ENCODE peak calls at places on chromosomes 7 and 10, in five cellular contexts. One of them, this sample, is unnamed.

GRCh38 chr10:24132741-24133140 is 76.2 kb upstream of the KIAA1217 start:
- DNase-seq in astrocyte: peak; percentile 17
- DNase-seq in transverse colon: no peak
- DNase-seq in mucosa of descending colon: no peak
- DNase-seq in RWPE2: no peak
- DNase-seq in this sample: no peak

GRCh38 chr10:110002801-110003523 is 4.8 kb upstream of the ADD3 start:
- DNase-seq in astrocyte: no peak
- DNase-seq in transverse colon: peak; percentile 43
- DNase-seq in mucosa of descending colon: no peak
- DNase-seq in RWPE2: no peak
- DNase-seq in this sample: no peak

GRCh38 chr7:139827042-139827441 is 2.0 kb upstream of the TBXAS1 start:
- DNase-seq in astrocyte: no peak
- DNase-seq in transverse colon: no peak
- DNase-seq in mucosa of descending colon: no peak
- DNase-seq in RWPE2: no peak
- DNase-seq in this sample: no peak

GRCh38 chr10:108787932-108788331 is 1135.4 kb downstream of the XPNPEP1 start:
- DNase-seq in astrocyte: peak; percentile 62
- DNase-seq in transverse colon: no peak
- DNase-seq in mucosa of descending colon: no peak
- DNase-seq in RWPE2: no peak
- DNase-seq in this sample: no peak

GRCh38 chr7:124780056-124780455 is 14.5 kb upstream of the GPR37 start:
- DNase-seq in astrocyte: no peak
- DNase-seq in transverse colon: no peak
- DNase-seq in mucosa of descending colon: no peak
- DNase-seq in RWPE2: no peak
- DNase-seq in this sample: no peak

GRCh38 chr10:116211682-116212081 is 61.3 kb downstream of the GFRA1 start:
- DNase-seq in astrocyte: peak; percentile 90
- DNase-seq in transverse colon: no peak
- DNase-seq in mucosa of descending colon: no peak
- DNase-seq in RWPE2: no peak
- DNase-seq in this sample: no peak

GRCh38 chr7:17044868-17045267 is 163.1 kb upstream of the AGR3 start:
- DNase-seq in astrocyte: no peak
- DNase-seq in transverse colon: no peak
- DNase-seq in mucosa of descending colon: no peak
- DNase-seq in RWPE2: no peak
- DNase-seq in this sample: no peak

GRCh38 chr10:98312349-98312748 is 44.4 kb upstream of the LOXL4 start:
- DNase-seq in astrocyte: peak; percentile 20
- DNase-seq in transverse colon: no peak
- DNase-seq in mucosa of descending colon: no peak
- DNase-seq in RWPE2: no peak
- DNase-seq in this sample: no peak

GRCh38 chr7:113008755-113009154 is 77.9 kb downstream of the GPR85 start:
- DNase-seq in astrocyte: no peak
- DNase-seq in transverse colon: no peak
- DNase-seq in mucosa of descending colon: no peak
- DNase-seq in RWPE2: no peak
- DNase-seq in this sample: no peak

GRCh38 chr10:34637419-34637911 is 177.6 kb downstream of the PARD3 start:
- DNase-seq in astrocyte: peak; percentile 14
- DNase-seq in transverse colon: peak; percentile 69
- DNase-seq in mucosa of descending colon: peak; percentile 73
- DNase-seq in RWPE2: no peak
- DNase-seq in this sample: peak; percentile 37

GRCh38 chr7:140610204-140611165 is 30.1 kb downstream of the DENND2A start:
- DNase-seq in astrocyte: no peak
- DNase-seq in transverse colon: no peak
- DNase-seq in mucosa of descending colon: no peak
- DNase-seq in RWPE2: no peak
- DNase-seq in this sample: no peak

GRCh38 chr7:120723465-120724385 is 134.2 kb downstream of the TSPAN12 start:
- DNase-seq in astrocyte: no peak
- DNase-seq in transverse colon: no peak
- DNase-seq in mucosa of descending colon: no peak
- DNase-seq in RWPE2: no peak
- DNase-seq in this sample: no peak

GRCh38 chr7:66281678-66282593 is 76.8 kb downstream of the TPST1 start:
- DNase-seq in astrocyte: peak; percentile 99
- DNase-seq in transverse colon: no peak
- DNase-seq in mucosa of descending colon: no peak
- DNase-seq in RWPE2: no peak
- DNase-seq in this sample: no peak

GRCh38 chr10:46307281-46308112 is 20.7 kb downstream of the ANTXRL start:
- DNase-seq in astrocyte: no peak
- DNase-seq in transverse colon: peak; percentile 3
- DNase-seq in mucosa of descending colon: peak; percentile 7
- DNase-seq in RWPE2: peak; percentile 32
- DNase-seq in this sample: peak; percentile 22

GRCh38 chr7:31864646-31865045 is 177.6 kb downstream of the PPP1R17 start:
- DNase-seq in astrocyte: no peak
- DNase-seq in transverse colon: no peak
- DNase-seq in mucosa of descending colon: no peak
- DNase-seq in RWPE2: no peak
- DNase-seq in this sample: no peak

GRCh38 chr7:40418445-40418844 is 283.6 kb downstream of the SUGCT start:
- DNase-seq in astrocyte: no peak
- DNase-seq in transverse colon: no peak
- DNase-seq in mucosa of descending colon: no peak
- DNase-seq in RWPE2: no peak
- DNase-seq in this sample: no peak

GRCh38 chr7:28551311-28551710 is 139.0 kb downstream of the CREB5 start:
- DNase-seq in astrocyte: peak; percentile 78
- DNase-seq in transverse colon: no peak
- DNase-seq in mucosa of descending colon: no peak
- DNase-seq in RWPE2: no peak
- DNase-seq in this sample: no peak

GRCh38 chr7:135772639-135773019 is 24.0 kb upstream of the FAM180A start:
- DNase-seq in astrocyte: no peak
- DNase-seq in transverse colon: no peak
- DNase-seq in mucosa of descending colon: no peak
- DNase-seq in RWPE2: no peak
- DNase-seq in this sample: no peak

GRCh38 chr10:70846795-70847194 is 31.0 kb downstream of the SGPL1 start:
- DNase-seq in astrocyte: peak; percentile 52
- DNase-seq in transverse colon: no peak
- DNase-seq in mucosa of descending colon: no peak
- DNase-seq in RWPE2: no peak
- DNase-seq in this sample: no peak

GRCh38 chr7:158951725-158952124 is 95.4 kb downstream of the DYNC2I1 start:
- DNase-seq in astrocyte: no peak
- DNase-seq in transverse colon: no peak
- DNase-seq in mucosa of descending colon: no peak
- DNase-seq in RWPE2: no peak
- DNase-seq in this sample: no peak

GRCh38 chr7:140209866-140210609 is 33.3 kb upstream of the KDM7A start:
- DNase-seq in astrocyte: no peak
- DNase-seq in transverse colon: peak; percentile 69
- DNase-seq in mucosa of descending colon: peak; percentile 36
- DNase-seq in RWPE2: no peak
- DNase-seq in this sample: no peak

GRCh38 chr7:87146740-87147386 is 5.4 kb upstream of the DMTF1 start:
- DNase-seq in astrocyte: no peak
- DNase-seq in transverse colon: no peak
- DNase-seq in mucosa of descending colon: peak; percentile 26
- DNase-seq in RWPE2: peak; percentile 42
- DNase-seq in this sample: no peak

GRCh38 chr7:102107474-102108104 is 179.1 kb upstream of the SH2B2 start:
- DNase-seq in astrocyte: no peak
- DNase-seq in transverse colon: no peak
- DNase-seq in mucosa of descending colon: no peak
- DNase-seq in RWPE2: no peak
- DNase-seq in this sample: no peak

GRCh38 chr10:61021926-61022325 is 77.9 kb upstream of the RHOBTB1 start:
- DNase-seq in astrocyte: no peak
- DNase-seq in transverse colon: no peak
- DNase-seq in mucosa of descending colon: no peak
- DNase-seq in RWPE2: no peak
- DNase-seq in this sample: no peak

GRCh38 chr10:131891196-131891928 is 9.4 kb upstream of the PPP2R2D start:
- DNase-seq in astrocyte: no peak
- DNase-seq in transverse colon: no peak
- DNase-seq in mucosa of descending colon: no peak
- DNase-seq in RWPE2: no peak
- DNase-seq in this sample: peak; percentile 45

GRCh38 chr7:92517626-92518025 is 10.7 kb downstream of the PEX1 start:
- DNase-seq in astrocyte: no peak
- DNase-seq in transverse colon: no peak
- DNase-seq in mucosa of descending colon: no peak
- DNase-seq in RWPE2: no peak
- DNase-seq in this sample: no peak

GRCh38 chr10:5565671-5566581 is 41.2 kb downstream of the CALML3 start:
- DNase-seq in astrocyte: peak; percentile 68
- DNase-seq in transverse colon: peak; percentile 5
- DNase-seq in mucosa of descending colon: no peak
- DNase-seq in RWPE2: peak; percentile 87
- DNase-seq in this sample: no peak

GRCh38 chr7:1965579-1966294 is 267.0 kb downstream of the MAD1L1 start:
- DNase-seq in astrocyte: no peak
- DNase-seq in transverse colon: no peak
- DNase-seq in mucosa of descending colon: peak; percentile 5
- DNase-seq in RWPE2: no peak
- DNase-seq in this sample: no peak

GRCh38 chr10:87925570-87925969 is 62.1 kb downstream of the PTEN start:
- DNase-seq in astrocyte: peak; percentile 51
- DNase-seq in transverse colon: no peak
- DNase-seq in mucosa of descending colon: no peak
- DNase-seq in RWPE2: no peak
- DNase-seq in this sample: no peak

GRCh38 chr7:55280031-55280454 is 85.1 kb upstream of the LANCL2 start:
- DNase-seq in astrocyte: peak; percentile 35
- DNase-seq in transverse colon: peak; percentile 65
- DNase-seq in mucosa of descending colon: peak; percentile 35
- DNase-seq in RWPE2: no peak
- DNase-seq in this sample: peak; percentile 56

GRCh38 chr10:124225468-124226270 is 132.3 kb upstream of the CHST15 start:
- DNase-seq in astrocyte: no peak
- DNase-seq in transverse colon: no peak
- DNase-seq in mucosa of descending colon: no peak
- DNase-seq in RWPE2: no peak
- DNase-seq in this sample: no peak

GRCh38 chr10:100600218-100600617 is 64.5 kb downstream of the HIF1AN start:
- DNase-seq in astrocyte: no peak
- DNase-seq in transverse colon: no peak
- DNase-seq in mucosa of descending colon: no peak
- DNase-seq in RWPE2: no peak
- DNase-seq in this sample: no peak

GRCh38 chr10:72353963-72354355 is 760 bp downstream of the DNAJB12 start:
- DNase-seq in astrocyte: peak; percentile 12
- DNase-seq in transverse colon: no peak
- DNase-seq in mucosa of descending colon: peak; percentile 58
- DNase-seq in RWPE2: no peak
- DNase-seq in this sample: no peak

GRCh38 chr7:101576993-101577392 is 52.1 kb downstream of the MYL10 start:
- DNase-seq in astrocyte: no peak
- DNase-seq in transverse colon: no peak
- DNase-seq in mucosa of descending colon: no peak
- DNase-seq in RWPE2: peak; percentile 6
- DNase-seq in this sample: no peak

GRCh38 chr10:51934373-51934772 is 235.0 kb upstream of the CSTF2T start:
- DNase-seq in astrocyte: no peak
- DNase-seq in transverse colon: no peak
- DNase-seq in mucosa of descending colon: no peak
- DNase-seq in RWPE2: no peak
- DNase-seq in this sample: no peak

GRCh38 chr10:51937313-51937712 is 237.9 kb upstream of the CSTF2T start:
- DNase-seq in astrocyte: peak; percentile 64
- DNase-seq in transverse colon: no peak
- DNase-seq in mucosa of descending colon: no peak
- DNase-seq in RWPE2: no peak
- DNase-seq in this sample: no peak

GRCh38 chr10:51932530-51932929 is 233.1 kb upstream of the CSTF2T start:
- DNase-seq in astrocyte: no peak
- DNase-seq in transverse colon: no peak
- DNase-seq in mucosa of descending colon: no peak
- DNase-seq in RWPE2: no peak
- DNase-seq in this sample: no peak

DNA sequence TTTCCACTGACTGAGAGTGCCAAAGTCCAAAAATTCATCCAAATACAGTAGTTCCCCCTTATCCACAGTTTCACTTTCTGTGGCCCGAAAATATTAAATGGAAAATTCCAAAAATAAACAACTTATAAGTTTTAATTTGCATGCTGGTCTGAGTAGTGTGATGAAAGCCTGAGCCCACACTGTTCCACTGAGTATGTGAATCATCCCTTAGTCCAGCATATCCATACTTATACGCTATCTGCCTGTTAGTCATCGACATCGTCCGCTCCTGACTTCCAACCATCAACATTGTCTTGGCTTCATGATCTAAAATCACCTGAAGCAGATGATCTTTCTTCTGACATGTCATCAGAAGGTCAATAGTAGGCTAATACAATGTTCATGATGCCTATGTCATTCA is 238.3 kb upstream of the CSTF2T start:
- DNase-seq in astrocyte: peak; percentile 59
- DNase-seq in transverse colon: no peak
- DNase-seq in mucosa of descending colon: no peak
- DNase-seq in RWPE2: no peak
- DNase-seq in this sample: no peak
- H3K4me1 ChIP-seq in astrocyte: peaks cover 4% of the 10 kb centered on the region
- H3K4me1 ChIP-seq in transverse colon: no peaks in the 10 kb centered on the region
- H3K4me1 ChIP-seq in mucosa of descending colon: no peaks in the 10 kb centered on the region
- H3K4me1 ChIP-seq in RWPE2: no peaks in the 10 kb centered on the region
- H3K4me1 ChIP-seq in this sample: no peaks in the 10 kb centered on the region

GRCh38 chr10:130179640-130180039 is 43.4 kb downstream of the GLRX3 start:
- DNase-seq in astrocyte: peak; percentile 51
- DNase-seq in transverse colon: no peak
- DNase-seq in mucosa of descending colon: no peak
- DNase-seq in RWPE2: no peak
- DNase-seq in this sample: no peak
- H3K36me3 ChIP-seq in astrocyte: peaks cover 34% of the 10 kb centered on the region
- H3K36me3 ChIP-seq in transverse colon: peaks cover 29% of the 10 kb centered on the region
- H3K36me3 ChIP-seq in mucosa of descending colon: no peaks in the 10 kb centered on the region
- H3K36me3 ChIP-seq in RWPE2: peaks cover 80% of the 10 kb centered on the region
- H3K36me3 ChIP-seq in this sample: peaks cover 58% of the 10 kb centered on the region

DNA sequence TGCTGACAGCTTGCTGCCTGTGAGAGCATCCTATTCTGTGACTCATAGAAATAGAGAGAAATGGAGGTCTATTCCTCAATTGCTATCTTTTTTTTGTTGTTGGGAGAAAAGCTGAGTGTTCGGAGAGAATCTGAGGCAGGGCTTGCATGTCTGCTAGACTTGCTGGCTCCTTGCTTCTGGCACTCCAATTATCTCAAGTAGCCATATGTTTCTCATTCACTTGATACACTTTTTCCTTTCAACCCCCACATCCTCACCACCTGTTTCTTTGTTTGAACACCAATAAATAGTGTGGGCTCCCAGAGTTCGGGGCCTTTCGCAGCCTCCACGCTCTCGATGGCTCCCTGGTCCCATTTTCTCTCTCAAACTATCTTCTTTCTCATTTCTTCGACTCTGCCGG is 172.2 kb downstream of the SH2D4B start:
- DNase-seq in astrocyte: no peak
- DNase-seq in transverse colon: no peak
- DNase-seq in mucosa of descending colon: no peak
- DNase-seq in RWPE2: no peak
- DNase-seq in this sample: no peak
- H3K4me1 ChIP-seq in astrocyte: no peaks in the 10 kb centered on the region
- H3K4me1 ChIP-seq in transverse colon: no peaks in the 10 kb centered on the region
- H3K4me1 ChIP-seq in mucosa of descending colon: no peaks in the 10 kb centered on the region
- H3K4me1 ChIP-seq in RWPE2: no peaks in the 10 kb centered on the region
- H3K4me1 ChIP-seq in this sample: no peaks in the 10 kb centered on the region

GRCh38 chr7:44983742-44984477 is 5.1 kb upstream of the MYO1G start:
- DNase-seq in astrocyte: no peak
- DNase-seq in transverse colon: no peak
- DNase-seq in mucosa of descending colon: no peak
- DNase-seq in RWPE2: no peak
- DNase-seq in this sample: no peak
- H3K36me3 ChIP-seq in astrocyte: peaks cover 31% of the 10 kb centered on the region
- H3K36me3 ChIP-seq in transverse colon: no peaks in the 10 kb centered on the region
- H3K36me3 ChIP-seq in mucosa of descending colon: peaks cover 5% of the 10 kb centered on the region
- H3K36me3 ChIP-seq in RWPE2: peaks cover 46% of the 10 kb centered on the region
- H3K36me3 ChIP-seq in this sample: peaks cover 23% of the 10 kb centered on the region

This sample was measured in Peyer's patch.